ENCODE peak calls at places on chromosomes 1 and 21, in seven cellular contexts. Y is activated T-cell treated with anti-CD3 and anti-CD28 coated beads, Interleukin-2, amount 50 U/mL, for 48 hours; Q is BE2C; N is NCI-H1417; D is AG04449; T is LoVo; A is NCI-H2081. H is an unnamed sample.

GRCh38 chr21:41048636-41049035 is 119.3 kb upstream of the BACE2 start:
- DNase-seq in T (no peak), A (no peak), D (no peak), N (no peak), Q (no peak), Y (no peak), H (no peak)

GRCh38 chr1:154992721-154993571 is 440 bp upstream of the LENEP start:
- DNase-seq in Q (peak; percentile 56), D (no peak), T (no peak), N (peak; percentile 35), A (no peak), Y (no peak), H (no peak)

GRCh38 chr1:181324797-181325616 is 158.3 kb upstream of the CACNA1E start:
- DNase-seq in D (no peak), A (no peak), Y (peak; percentile 63), Q (no peak), N (no peak), T (peak; percentile 41), H (no peak)

GRCh38 chr1:229409616-229410369 is 24.1 kb downstream of the ACTA1 start:
- DNase-seq in A (peak; percentile 18), Y (no peak), T (no peak), D (no peak), Q (peak; percentile 74), N (peak; percentile 82), H (no peak)

GRCh38 chr21:45613881-45614280 is 29.6 kb upstream of the PCBP3 start:
- DNase-seq in D (no peak), Y (no peak), N (no peak), Q (peak; percentile 2), T (no peak), A (no peak), H (no peak)

GRCh38 chr1:5713101-5713820 is 279.0 kb downstream of the NPHP4 start:
- DNase-seq in A (no peak), N (no peak), Y (no peak), T (no peak), D (no peak), Q (no peak), H (no peak)

GRCh38 chr1:30410153-30410851 is 313.1 kb downstream of the MATN1 start:
- DNase-seq in N (no peak), Y (peak; percentile 2), D (no peak), A (no peak), Q (no peak), T (no peak), H (no peak)

GRCh38 chr1:244349103-244349531 is 102.6 kb downstream of the ADSS2 start:
- DNase-seq in A (no peak), D (peak; percentile 36), Q (no peak), Y (no peak), T (no peak), N (no peak), H (peak; percentile 78)

GRCh38 chr1:201894343-201895119 is 5.8 kb downstream of the SHISA4 start:
- DNase-seq in N (no peak), T (no peak), D (no peak), A (no peak), Q (no peak), Y (no peak), H (no peak)

GRCh38 chr1:151728151-151728711 is 6.9 kb downstream of the RIIAD1 start:
- DNase-seq in A (no peak), Y (no peak), N (no peak), T (no peak), Q (peak; percentile 50), D (peak; percentile 34), H (no peak)

GRCh38 chr1:246690100-246690499 is 34.1 kb upstream of the SCCPDH start:
- DNase-seq in Y (no peak), Q (no peak), T (no peak), D (no peak), A (peak; percentile 23), N (peak; percentile 67), H (no peak)

GRCh38 chr1:31412732-31413404 is at the start of gene SERINC2:
- DNase-seq in T (peak; percentile 72), Q (no peak), A (peak; percentile 63), N (peak; percentile 50), Y (no peak), D (no peak), H (peak; percentile 50)

GRCh38 chr1:118333601-118334241 is 148.7 kb upstream of the SPAG17 start:
- DNase-seq in Y (no peak), N (peak; percentile 62), A (no peak), T (no peak), D (no peak), Q (no peak), H (no peak)

GRCh38 chr1:181518152-181518551 is 34.8 kb downstream of the CACNA1E start:
- DNase-seq in A (no peak), T (no peak), N (no peak), Q (no peak), D (no peak), Y (no peak), H (no peak)

GRCh38 chr1:154951901-154952657 is 3.8 kb downstream of the PBXIP1 start:
- DNase-seq in Q (no peak), A (no peak), D (no peak), T (no peak), N (no peak), Y (peak; percentile 71), H (no peak)

GRCh38 chr1:1199961-1200875 is 6.2 kb downstream of the TNFRSF18 start:
- DNase-seq in T (no peak), D (no peak), A (no peak), Y (no peak), N (no peak), Q (peak; percentile 8), H (no peak)

GRCh38 chr1:243980471-243980870 is 70.6 kb upstream of the ZBTB18 start:
- DNase-seq in T (no peak), A (no peak), N (no peak), D (no peak), Q (no peak), Y (no peak), H (no peak)